ENCODE peak calls at places on chromosome 19, in six cellular contexts. One of them, this sample, is unnamed.

GRCh38 chr19:23283925-23284324 is 33.7 kb upstream of the ZNF724 start:
- DNase-seq in H9: peak
- DNase-seq in IMR-90: peak
- DNase-seq in neuronal stem cell: no peak
- DNase-seq in H1: peak
- DNase-seq in trophoblast cell: peak
- DNase-seq in this sample: peak

GRCh38 chr19:14091885-14092462 is 1.4 kb upstream of the SAMD1 start:
- DNase-seq in H9: no peak
- DNase-seq in IMR-90: no peak
- DNase-seq in neuronal stem cell: peak
- DNase-seq in H1: no peak
- DNase-seq in trophoblast cell: no peak
- DNase-seq in this sample: peak

GRCh38 chr19:32041681-32042292 is 303.6 kb upstream of the ZNF507 start:
- DNase-seq in H9: peak
- DNase-seq in IMR-90: peak
- DNase-seq in neuronal stem cell: peak
- DNase-seq in H1: no peak
- DNase-seq in trophoblast cell: no peak
- DNase-seq in this sample: peak

GRCh38 chr19:17292301-17293074 is 10.7 kb downstream of the ABHD8 start:
- DNase-seq in H9: peak
- DNase-seq in IMR-90: peak
- DNase-seq in neuronal stem cell: peak
- DNase-seq in H1: peak
- DNase-seq in trophoblast cell: peak
- DNase-seq in this sample: peak

GRCh38 chr19:10270616-10271394 is at the start of gene ICAM1:
- DNase-seq in H9: peak
- DNase-seq in IMR-90: peak
- DNase-seq in neuronal stem cell: no peak
- DNase-seq in H1: no peak
- DNase-seq in trophoblast cell: peak
- DNase-seq in this sample: peak

GRCh38 chr19:39284032-39284431 is 12.2 kb upstream of the IFNL1 start:
- DNase-seq in H9: no peak
- DNase-seq in IMR-90: no peak
- DNase-seq in neuronal stem cell: no peak
- DNase-seq in H1: no peak
- DNase-seq in trophoblast cell: no peak
- DNase-seq in this sample: no peak

GRCh38 chr19:41265376-41266153 is 1.4 kb downstream of the HNRNPUL1 start:
- DNase-seq in H9: no peak
- DNase-seq in IMR-90: peak
- DNase-seq in neuronal stem cell: no peak
- DNase-seq in H1: no peak
- DNase-seq in trophoblast cell: no peak
- DNase-seq in this sample: peak

GRCh38 chr19:18278521-18279265 is 2.7 kb downstream of the JUND start:
- DNase-seq in H9: no peak
- DNase-seq in IMR-90: no peak
- DNase-seq in neuronal stem cell: no peak
- DNase-seq in H1: no peak
- DNase-seq in trophoblast cell: peak
- DNase-seq in this sample: peak

GRCh38 chr19:43441736-43442135 is 23.7 kb downstream of the LYPD3 start:
- DNase-seq in H9: no peak
- DNase-seq in IMR-90: no peak
- DNase-seq in neuronal stem cell: no peak
- DNase-seq in H1: no peak
- DNase-seq in trophoblast cell: no peak
- DNase-seq in this sample: no peak

GRCh38 chr19:14835011-14835410 is at the start of the genes OR7A5 and OR7C1:
- DNase-seq in H9: no peak
- DNase-seq in IMR-90: no peak
- DNase-seq in neuronal stem cell: no peak
- DNase-seq in H1: no peak
- DNase-seq in trophoblast cell: no peak
- DNase-seq in this sample: no peak

GRCh38 chr19:42075364-42075615 is 676 bp upstream of the ZNF574 start:
- DNase-seq in H9: no peak
- DNase-seq in IMR-90: no peak
- DNase-seq in neuronal stem cell: no peak
- DNase-seq in H1: no peak
- DNase-seq in trophoblast cell: no peak
- DNase-seq in this sample: no peak

GRCh38 chr19:756232-756631 is 5.3 kb downstream of the MISP start:
- DNase-seq in H9: no peak
- DNase-seq in IMR-90: peak
- DNase-seq in neuronal stem cell: no peak
- DNase-seq in H1: no peak
- DNase-seq in trophoblast cell: no peak
- DNase-seq in this sample: peak

GRCh38 chr19:18428173-18428836 is 9.1 kb downstream of the SSBP4 start:
- DNase-seq in H9: no peak
- DNase-seq in IMR-90: no peak
- DNase-seq in neuronal stem cell: no peak
- DNase-seq in H1: no peak
- DNase-seq in trophoblast cell: no peak
- DNase-seq in this sample: no peak

GRCh38 chr19:19627716-19628498 is at the start of gene LPAR2:
- DNase-seq in H9: peak
- DNase-seq in IMR-90: no peak
- DNase-seq in neuronal stem cell: peak
- DNase-seq in H1: no peak
- DNase-seq in trophoblast cell: peak
- DNase-seq in this sample: no peak

GRCh38 chr19:16121141-16121540 is 9.5 kb downstream of the RAB8A start:
- DNase-seq in H9: no peak
- DNase-seq in IMR-90: no peak
- DNase-seq in neuronal stem cell: no peak
- DNase-seq in H1: no peak
- DNase-seq in trophoblast cell: no peak
- DNase-seq in this sample: no peak

GRCh38 chr19:4390862-4391693 is 9.3 kb downstream of the SH3GL1 start:
- DNase-seq in H9: no peak
- DNase-seq in IMR-90: no peak
- DNase-seq in neuronal stem cell: no peak
- DNase-seq in H1: no peak
- DNase-seq in trophoblast cell: peak
- DNase-seq in this sample: no peak

GRCh38 chr19:34228762-34229161 is 25.6 kb upstream of the GARRE1 start:
- DNase-seq in H9: no peak
- DNase-seq in IMR-90: no peak
- DNase-seq in neuronal stem cell: no peak
- DNase-seq in H1: no peak
- DNase-seq in trophoblast cell: no peak
- DNase-seq in this sample: no peak

GRCh38 chr19:51508059-51508733 is 6.6 kb upstream of the SIGLEC12 start:
- DNase-seq in H9: no peak
- DNase-seq in IMR-90: no peak
- DNase-seq in neuronal stem cell: no peak
- DNase-seq in H1: no peak
- DNase-seq in trophoblast cell: no peak
- DNase-seq in this sample: no peak

GRCh38 chr19:56096665-56097064 is 24.4 kb downstream of the ZNF787 start:
- DNase-seq in H9: no peak
- DNase-seq in IMR-90: no peak
- DNase-seq in neuronal stem cell: no peak
- DNase-seq in H1: no peak
- DNase-seq in trophoblast cell: no peak
- DNase-seq in this sample: no peak
- H2AFZ ChIP-seq in H9: no peak
- H2AFZ ChIP-seq in IMR-90: no peak
- H2AFZ ChIP-seq in neuronal stem cell: no peak
- H2AFZ ChIP-seq in H1: no peak
- H2AFZ ChIP-seq in trophoblast cell: no peak
- H2AFZ ChIP-seq in this sample: no peak

GRCh38 chr19:8904597-8904996 is 72.4 kb downstream of the MBD3L1 start:
- DNase-seq in H9: no peak
- DNase-seq in IMR-90: no peak
- DNase-seq in neuronal stem cell: no peak
- DNase-seq in H1: no peak
- DNase-seq in trophoblast cell: no peak
- DNase-seq in this sample: no peak
- H3K4ac ChIP-seq in H9: no peak
- H3K4ac ChIP-seq in IMR-90: no peak
- H3K4ac ChIP-seq in neuronal stem cell: no peak
- H3K4ac ChIP-seq in H1: no peak
- H3K4ac ChIP-seq in trophoblast cell: no peak
- H3K4ac ChIP-seq in this sample: no peak

DNA sequence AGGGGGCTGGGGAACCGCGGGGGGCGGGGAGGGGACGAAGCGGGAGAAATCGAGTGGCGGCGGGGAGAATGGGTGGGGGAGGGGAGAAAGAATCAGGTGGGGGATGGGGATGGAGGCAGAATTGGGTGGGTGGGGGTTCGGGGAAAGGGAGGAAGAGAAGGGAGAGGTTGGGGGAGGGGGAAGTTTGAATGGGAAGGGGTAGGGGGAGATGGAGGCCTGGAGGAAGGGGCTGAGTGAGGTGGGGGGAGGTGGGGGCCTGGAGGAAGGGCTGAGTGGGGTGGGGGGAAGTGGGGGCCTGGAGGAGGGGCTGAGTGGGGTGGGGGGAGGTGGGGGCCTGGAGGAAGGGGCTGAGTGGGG is 391 bp upstream of the ADAMTS10 start:
- DNase-seq in H9: no peak
- DNase-seq in IMR-90: no peak
- DNase-seq in neuronal stem cell: no peak
- DNase-seq in H1: no peak
- DNase-seq in trophoblast cell: no peak
- DNase-seq in this sample: no peak
- H2AFZ ChIP-seq in H9: no peak
- H2AFZ ChIP-seq in IMR-90: no peak
- H2AFZ ChIP-seq in neuronal stem cell: peak
- H2AFZ ChIP-seq in H1: no peak
- H2AFZ ChIP-seq in trophoblast cell: no peak
- H2AFZ ChIP-seq in this sample: no peak

GRCh38 chr19:2494447-2495129 is 18.7 kb downstream of the GADD45B start:
- DNase-seq in H9: no peak
- DNase-seq in IMR-90: peak
- DNase-seq in neuronal stem cell: no peak
- DNase-seq in H1: no peak
- DNase-seq in trophoblast cell: peak
- DNase-seq in this sample: peak

GRCh38 chr19:2500157-2500556 is 24.2 kb downstream of the GADD45B start:
- DNase-seq in H9: no peak
- DNase-seq in IMR-90: no peak
- DNase-seq in neuronal stem cell: no peak
- DNase-seq in H1: no peak
- DNase-seq in trophoblast cell: no peak
- DNase-seq in this sample: no peak

GRCh38 chr19:2495130-2495641 is 19.3 kb downstream of the GADD45B start:
- DNase-seq in H9: no peak
- DNase-seq in IMR-90: peak
- DNase-seq in neuronal stem cell: no peak
- DNase-seq in H1: no peak
- DNase-seq in trophoblast cell: peak
- DNase-seq in this sample: peak

GRCh38 chr19:2495651-2496316 is 19.9 kb downstream of the GADD45B start:
- DNase-seq in H9: no peak
- DNase-seq in IMR-90: no peak
- DNase-seq in neuronal stem cell: no peak
- DNase-seq in H1: no peak
- DNase-seq in trophoblast cell: peak
- DNase-seq in this sample: peak

GRCh38 chr19:2497186-2497585 is 21.3 kb downstream of the GADD45B start:
- DNase-seq in H9: no peak
- DNase-seq in IMR-90: no peak
- DNase-seq in neuronal stem cell: no peak
- DNase-seq in H1: no peak
- DNase-seq in trophoblast cell: peak
- DNase-seq in this sample: no peak
- H3K4ac ChIP-seq in H9: no peak
- H3K4ac ChIP-seq in IMR-90: peak
- H3K4ac ChIP-seq in neuronal stem cell: no peak
- H3K4ac ChIP-seq in H1: no peak
- H3K4ac ChIP-seq in trophoblast cell: no peak
- H3K4ac ChIP-seq in this sample: peak

DNA sequence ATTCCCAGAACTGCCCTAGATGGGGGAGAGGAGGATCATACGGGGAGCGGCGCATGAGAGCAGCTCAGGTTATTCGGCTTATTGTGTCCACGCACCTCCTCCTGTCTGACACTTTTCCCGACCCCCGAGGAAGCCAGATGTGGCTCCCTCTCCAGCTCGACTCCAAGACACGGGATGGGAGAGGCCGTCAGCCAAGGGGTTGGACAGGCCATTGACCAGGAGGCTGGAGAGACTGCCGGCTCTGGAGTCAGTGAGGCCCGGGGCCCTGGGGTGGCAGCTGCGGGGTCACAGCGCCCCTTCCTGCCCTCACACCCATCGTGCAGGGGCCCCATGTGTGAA is 2.9 kb downstream of the DMKN start:
- DNase-seq in H9: no peak
- DNase-seq in IMR-90: no peak
- DNase-seq in neuronal stem cell: no peak
- DNase-seq in H1: no peak
- DNase-seq in trophoblast cell: no peak
- DNase-seq in this sample: no peak
- H2AFZ ChIP-seq in H9: no peak
- H2AFZ ChIP-seq in IMR-90: peak
- H2AFZ ChIP-seq in neuronal stem cell: no peak
- H2AFZ ChIP-seq in H1: peak
- H2AFZ ChIP-seq in trophoblast cell: peak
- H2AFZ ChIP-seq in this sample: no peak

This sample was measured in mesenchymal stem cell.